ENCODE peak calls at places on chromosomes 3 and 15, in five cellular contexts. V is stimulated activated CD8-positive, alpha-beta memory T cell treated with anti-CD3 and anti-CD28 coated beads, Interleukin-7, amount 100 ng/mL, for 1 hour; F is glutamatergic neuron; C is pons; Z is H9. R is an unnamed sample.

GRCh38 chr3:120163816-120164215 is 69.6 kb upstream of the GSK3B start:
- DNase-seq in V (no peak), F (no peak), C (no peak), Z (no peak), R (no peak)

GRCh38 chr3:131454501-131454900 is 48.3 kb downstream of the MRPL3 start:
- DNase-seq in V (no peak), F (no peak), C (no peak), Z (no peak), R (peak; percentile 13)

GRCh38 chr3:149934524-149934923 is 36.2 kb downstream of the PFN2 start:
- DNase-seq in V (no peak), F (no peak), C (no peak), Z (no peak), R (no peak)

GRCh38 chr3:99842826-99843589 is 25.3 kb downstream of the CMSS1 start:
- DNase-seq in V (no peak), F (no peak), C (peak; percentile 73), Z (no peak), R (peak; percentile 60)

GRCh38 chr15:101613130-101614000 is 38.8 kb downstream of the TM2D3 start:
- DNase-seq in V (no peak), F (peak; percentile 68), C (peak; percentile 33), Z (no peak), R (no peak)

GRCh38 chr15:76533060-76533955 is 196.7 kb downstream of the ISL2 start:
- DNase-seq in V (no peak), F (no peak), C (no peak), Z (no peak), R (no peak)

GRCh38 chr15:35115155-35115725 is 30.1 kb upstream of the NANOGP8 start:
- DNase-seq in V (no peak), F (peak; percentile 34), C (no peak), Z (no peak), R (peak; percentile 7)

GRCh38 chr3:71210257-71211002 is 373.1 kb downstream of the FOXP1 start:
- DNase-seq in V (no peak), F (no peak), C (no peak), Z (no peak), R (peak; percentile 39)

GRCh38 chr3:87158823-87159222 is 68.3 kb upstream of the CHMP2B start:
- DNase-seq in V (no peak), F (no peak), C (no peak), Z (no peak), R (no peak)

GRCh38 chr15:25238126-25238525 is 200.7 kb downstream of the UBE3A start:
- DNase-seq in V (no peak), F (no peak), C (no peak), Z (no peak), R (no peak)

GRCh38 chr15:66865622-66866611 is 163.9 kb downstream of the SMAD6 start:
- DNase-seq in V (no peak), F (no peak), C (peak; percentile 60), Z (peak; percentile 20), R (no peak)

GRCh38 chr3:13414040-13414729 is 5.9 kb downstream of the NUP210 start:
- DNase-seq in V (peak; percentile 52), F (no peak), C (peak; percentile 62), Z (no peak), R (peak; percentile 17)

GRCh38 chr3:69309810-69310209 is 76.1 kb downstream of the FRMD4B start:
- DNase-seq in V (no peak), F (no peak), C (no peak), Z (no peak), R (peak; percentile 55)

GRCh38 chr15:85094685-85095084 is 113.0 kb downstream of the PDE8A start:
- DNase-seq in V (no peak), F (no peak), C (no peak), Z (no peak), R (peak; percentile 65)

GRCh38 chr15:83565553-83566159 is 88.3 kb upstream of the ADAMTSL3 start:
- DNase-seq in V (no peak), F (no peak), C (peak; percentile 71), Z (no peak), R (peak; percentile 34)

GRCh38 chr3:52429779-52430415 is 15.0 kb downstream of the SEMA3G start:
- DNase-seq in V (no peak), F (no peak), C (peak; percentile 49), Z (no peak), R (peak; percentile 43)

GRCh38 chr3:133756716-133757694 is 10.8 kb downstream of the TF start:
- DNase-seq in V (no peak), F (no peak), C (no peak), Z (no peak), R (no peak)

GRCh38 chr3:48678056-48678455 is 7.7 kb downstream of the NCKIPSD start:
- DNase-seq in V (no peak), F (no peak), C (no peak), Z (no peak), R (no peak)

GRCh38 chr15:90184119-90184785 is 16.9 kb upstream of the SEMA4B start:
- DNase-seq in V (no peak), F (no peak), C (peak; percentile 47), Z (peak; percentile 42), R (peak; percentile 49)

GRCh38 chr3:48428863-48429415 is 947 bp downstream of the PLXNB1 start:
- DNase-seq in V (no peak), F (peak; percentile 74), C (no peak), Z (peak; percentile 55), R (no peak)

R was measured in HT1080.